ENCODE peak calls at places on chromosomes 12 and 14, in ten cellular contexts. W is cardiac muscle cell; G is AG09319; K is astrocyte of the cerebellum; O is WERI-Rb-1; X is GM13977; L is CD8-positive, alpha-beta T cell; U is neural progenitor cell; C is GM10248; I is Calu3. B is an unnamed sample.

GRCh38 chr12:63400746-63401145 is 249.7 kb upstream of the AVPR1A start:
- DNase-seq in W (no peak), G (no peak), K (no peak), O (no peak), X (no peak), L (no peak), U (no peak), C (no peak), I (peak; percentile 61), B (no peak)

GRCh38 chr12:12527820-12528296 is 34.8 kb downstream of the DUSP16 start:
- DNase-seq in W (peak; percentile 57), G (no peak), K (no peak), O (no peak), X (no peak), L (no peak), U (no peak), C (no peak), I (no peak), B (no peak)

GRCh38 chr12:83676896-83677295 is 990.2 kb downstream of the TMTC2 start:
- DNase-seq in W (no peak), G (no peak), K (no peak), O (peak; percentile 62), X (no peak), L (no peak), U (no peak), C (no peak), I (no peak), B (no peak)

GRCh38 chr12:52945389-52946232 is 3.3 kb upstream of the KRT18 start:
- DNase-seq in W (peak; percentile 86), G (no peak), K (no peak), O (no peak), X (no peak), L (no peak), U (peak; percentile 56), C (no peak), I (peak; percentile 71), B (no peak)

GRCh38 chr14:79404874-79405273 is 806.4 kb downstream of the DIO2 start:
- DNase-seq in W (no peak), G (no peak), K (no peak), O (no peak), X (no peak), L (no peak), U (no peak), C (no peak), I (no peak), B (no peak)

GRCh38 chr14:94816113-94816512 is 46.2 kb upstream of the GSC start:
- DNase-seq in W (no peak), G (no peak), K (no peak), O (peak; percentile 35), X (no peak), L (no peak), U (peak; percentile 22), C (no peak), I (no peak), B (no peak)

GRCh38 chr12:17954788-17955187 is 135.2 kb downstream of the RERGL start:
- DNase-seq in W (no peak), G (no peak), K (no peak), O (peak; percentile 16), X (no peak), L (no peak), U (peak; percentile 6), C (no peak), I (no peak), B (no peak)

GRCh38 chr14:80188571-80188970 is 22.7 kb downstream of the DIO2 start:
- DNase-seq in W (no peak), G (no peak), K (no peak), O (no peak), X (no peak), L (no peak), U (no peak), C (no peak), I (no peak), B (no peak)

GRCh38 chr12:47281667-47282171 is 202.0 kb upstream of the AMIGO2 start:
- DNase-seq in W (no peak), G (no peak), K (no peak), O (no peak), X (no peak), L (no peak), U (no peak), C (no peak), I (no peak), B (no peak)

GRCh38 chr14:72613196-72613974 is 280.5 kb downstream of the DPF3 start:
- DNase-seq in W (peak; percentile 91), G (no peak), K (no peak), O (no peak), X (no peak), L (no peak), U (no peak), C (no peak), I (no peak), B (no peak)

GRCh38 chr12:67107235-67107634 is 161.9 kb upstream of the CAND1 start:
- DNase-seq in W (no peak), G (no peak), K (no peak), O (no peak), X (no peak), L (no peak), U (no peak), C (no peak), I (no peak), B (no peak)

GRCh38 chr12:106647793-106648514 is 65.2 kb downstream of the RFX4 start:
- DNase-seq in W (no peak), G (no peak), K (no peak), O (no peak), X (no peak), L (no peak), U (no peak), C (no peak), I (peak; percentile 16), B (no peak)

GRCh38 chr12:111057726-111058125 is 137.3 kb upstream of the MYL2 start:
- DNase-seq in W (no peak), G (no peak), K (no peak), O (no peak), X (no peak), L (no peak), U (no peak), C (no peak), I (no peak), B (no peak)

GRCh38 chr12:6383572-6384498 is at the start of gene LTBR:
- DNase-seq in W (peak; percentile 44), G (peak; percentile 90), K (no peak), O (no peak), X (peak; percentile 48), L (no peak), U (peak; percentile 49), C (peak; percentile 36), I (peak; percentile 96), B (no peak)

GRCh38 chr12:54589964-54590363 is 1.5 kb upstream of the PPP1R1A start:
- DNase-seq in W (no peak), G (no peak), K (no peak), O (no peak), X (no peak), L (no peak), U (no peak), C (no peak), I (no peak), B (no peak)
- TF ChIP-seq CTCF in W (no peak), G (no peak), K (no peak), O (no peak), X (no peak), L (no peak), U (no peak), C (no peak), I (no peak), B (no peak)

DNA sequence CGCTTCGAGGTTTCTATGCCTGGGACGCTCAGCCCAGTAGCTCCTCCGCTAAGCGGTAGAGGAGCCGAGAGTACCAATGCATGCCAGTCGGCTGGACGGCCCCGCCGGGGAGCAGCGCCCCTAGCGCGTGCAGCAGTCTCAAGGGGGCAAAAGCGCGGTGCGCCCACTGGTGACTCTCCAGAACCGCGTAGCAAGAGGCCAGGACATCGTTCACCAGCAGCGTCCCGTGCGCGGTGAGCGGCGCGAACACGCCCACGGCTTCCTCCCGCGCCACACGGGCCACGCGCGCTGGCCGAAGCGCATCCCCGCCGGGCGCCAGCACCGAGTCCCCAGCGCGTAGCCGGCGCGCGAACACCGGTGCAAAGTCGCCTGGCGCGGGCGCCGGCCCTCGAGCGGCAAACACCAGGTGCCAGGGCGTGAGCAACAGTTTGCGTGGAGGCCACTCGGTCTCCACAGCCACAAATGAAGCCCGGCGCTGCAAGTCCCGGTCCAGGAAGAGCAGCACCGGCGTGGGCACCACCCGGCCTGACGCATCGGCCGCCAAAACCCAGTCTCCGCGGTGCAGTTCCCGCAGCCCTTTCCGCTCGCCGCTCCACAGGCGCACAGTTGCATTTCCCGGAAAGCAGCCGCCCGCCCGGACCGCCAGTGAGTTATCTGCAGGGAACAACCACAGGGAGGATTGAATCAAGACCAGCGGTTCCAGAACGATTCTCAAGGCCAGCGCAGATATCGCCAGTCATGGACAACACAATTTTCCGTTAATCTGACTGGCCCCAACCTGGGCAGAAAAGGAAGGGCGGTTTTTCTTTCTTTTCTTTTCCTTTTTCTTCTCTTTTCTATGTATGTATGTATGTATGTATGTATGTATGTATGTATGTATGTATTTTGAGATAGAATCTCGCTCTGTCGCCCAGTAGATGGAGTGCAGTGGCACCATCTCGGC is 4.5 kb downstream of the DHH start:
- DNase-seq in W (peak; percentile 47), G (no peak), K (no peak), O (peak; percentile 24), X (peak; percentile 45), L (peak; percentile 49), U (peak; percentile 74), C (no peak), I (peak; percentile 36), B (peak; percentile 48)
- TF ChIP-seq CTCF in W (peak; percentile 28), G (peak; percentile 33), K (peak; percentile 40), O (peak; percentile 53), X (peak; percentile 19), L (peak; percentile 29), U (peak; percentile 58), C (peak; percentile 5), I (no peak), B (no peak)

DNA sequence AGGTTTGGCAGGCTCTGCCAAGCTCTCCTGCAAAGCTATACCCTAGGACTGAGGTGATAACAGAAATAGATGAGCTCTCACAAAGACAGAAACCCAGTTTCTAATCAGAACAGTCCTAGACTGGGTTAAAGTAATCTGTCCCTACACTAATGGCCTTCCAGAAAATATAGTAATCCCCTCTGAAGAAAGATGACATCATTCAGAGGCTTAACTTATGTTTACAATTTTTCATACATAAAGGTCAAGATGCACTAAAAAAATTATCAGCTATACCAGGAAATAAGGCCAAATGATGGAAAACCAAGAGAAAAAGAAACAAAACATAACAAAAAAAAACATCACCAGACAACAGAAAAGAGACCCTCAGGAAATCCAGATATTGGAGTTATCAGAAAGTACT is 4.9 kb upstream of the WASHC4 start:
- DNase-seq in W (no peak), G (no peak), K (no peak), O (no peak), X (no peak), L (no peak), U (no peak), C (no peak), I (no peak), B (no peak)
- TF ChIP-seq CTCF in W (no peak), G (no peak), K (no peak), O (no peak), X (no peak), L (no peak), U (no peak), C (no peak), I (no peak), B (no peak)

DNA sequence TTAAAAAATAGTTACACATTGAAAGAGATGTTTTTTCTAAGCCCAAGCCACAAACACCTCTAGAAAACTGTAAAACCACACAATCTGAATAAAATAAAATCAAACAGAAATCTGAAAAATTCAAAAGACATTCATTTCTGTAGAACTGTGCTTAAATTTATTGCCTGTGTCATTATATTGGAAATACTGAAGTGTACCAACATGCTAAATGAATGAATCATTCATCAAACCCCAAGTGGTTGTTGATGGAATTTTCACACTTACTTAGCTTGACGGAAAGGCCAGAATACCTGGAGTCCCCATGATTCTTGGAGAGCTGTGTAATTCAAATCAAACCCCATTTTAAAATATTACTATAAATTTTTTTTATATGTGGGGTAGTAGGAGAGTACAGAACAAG is 2.7 kb downstream of the KITLG start:
- DNase-seq in W (peak; percentile 23), G (no peak), K (no peak), O (no peak), X (no peak), L (no peak), U (no peak), C (no peak), I (peak; percentile 28), B (no peak)
- TF ChIP-seq CTCF in W (peak; percentile 13), G (no peak), K (no peak), O (no peak), X (no peak), L (no peak), U (no peak), C (no peak), I (peak; percentile 25), B (no peak)

B was measured in activated B cell treated with CpG ODN at 0.5 μM for 24 hours.